ENCODE peak calls at places on chromosome 17, in seven cellular contexts. R is iPS DF 19.7; M is glomerular endothelial cell; A is activated gamma-delta T cell treated with Interleukin-2 at 50 U/mL for 16 hours; S is NCI-H1417; X is effector CD4-positive, alpha-beta T cell; B is HTR-8/SVneo. E is an unnamed sample.

GRCh38 chr17:29430275-29430674 is 40.1 kb downstream of the TAOK1 start:
- DNase-seq in R (no peak), M (no peak), A (no peak), S (no peak), X (no peak), B (no peak), E (no peak)

GRCh38 chr17:14784997-14785696 is 480.0 kb downstream of the PMP22 start:
- DNase-seq in R (no peak), M (no peak), A (peak; percentile 12), S (no peak), X (peak; percentile 14), B (no peak), E (no peak)

GRCh38 chr17:64984776-64985521 is 65.7 kb upstream of the LRRC37A3 start:
- DNase-seq in R (no peak), M (no peak), A (peak; percentile 58), S (no peak), X (peak; percentile 59), B (no peak), E (no peak)

GRCh38 chr17:9226794-9227135 is 205.5 kb downstream of the NTN1 start:
- DNase-seq in R (no peak), M (no peak), A (no peak), S (no peak), X (no peak), B (no peak), E (no peak)

GRCh38 chr17:75135946-75136345 is 4.4 kb upstream of the NT5C start:
- DNase-seq in R (no peak), M (no peak), A (no peak), S (no peak), X (no peak), B (no peak), E (no peak)

GRCh38 chr17:39655105-39655504 is 10.0 kb upstream of the TCAP start:
- DNase-seq in R (no peak), M (no peak), A (no peak), S (no peak), X (no peak), B (no peak), E (no peak)

GRCh38 chr17:75116681-75117080 is 6.9 kb downstream of the ARMC7 start:
- DNase-seq in R (no peak), M (no peak), A (no peak), S (no peak), X (no peak), B (no peak), E (no peak)

GRCh38 chr17:61551255-61551742 is 39.7 kb downstream of the NACA2 start:
- DNase-seq in R (no peak), M (peak; percentile 23), A (no peak), S (peak; percentile 69), X (no peak), B (peak; percentile 76), E (peak; percentile 21)

GRCh38 chr17:18987862-18988545 is 16.6 kb downstream of the FAM83G start:
- DNase-seq in R (no peak), M (no peak), A (no peak), S (no peak), X (no peak), B (no peak), E (no peak)

GRCh38 chr17:64025732-64026294 is 5.4 kb upstream of the ICAM2 start:
- DNase-seq in R (peak; percentile 54), M (no peak), A (peak; percentile 93), S (peak; percentile 67), X (peak; percentile 94), B (peak; percentile 85), E (peak; percentile 58)

GRCh38 chr17:79574108-79574507 is 36.7 kb downstream of the RBFOX3 start:
- DNase-seq in R (no peak), M (no peak), A (no peak), S (no peak), X (no peak), B (no peak), E (no peak)

GRCh38 chr17:69696645-69697044 is 282.1 kb downstream of the MAP2K6 start:
- DNase-seq in R (no peak), M (no peak), A (no peak), S (no peak), X (no peak), B (no peak), E (no peak)

GRCh38 chr17:8480011-8480976 is 44.6 kb downstream of the NDEL1 start:
- DNase-seq in R (no peak), M (no peak), A (no peak), S (no peak), X (no peak), B (no peak), E (no peak)

GRCh38 chr17:59851431-59852375 is 41.0 kb downstream of the TUBD1 start:
- DNase-seq in R (no peak), M (no peak), A (no peak), S (no peak), X (no peak), B (no peak), E (no peak)

GRCh38 chr17:77708049-77708448 is 250.5 kb upstream of the TNRC6C start:
- DNase-seq in R (no peak), M (no peak), A (no peak), S (no peak), X (no peak), B (no peak), E (no peak)

GRCh38 chr17:17171991-17172939 is 33.9 kb downstream of the PLD6 start:
- DNase-seq in R (no peak), M (no peak), A (no peak), S (no peak), X (no peak), B (no peak), E (no peak)

GRCh38 chr17:81323083-81323369 is 27.9 kb upstream of the SLC38A10 start:
- DNase-seq in R (no peak), M (no peak), A (no peak), S (no peak), X (no peak), B (no peak), E (no peak)

GRCh38 chr17:8928347-8928746 is 37.2 kb downstream of the PIK3R5 start:
- DNase-seq in R (no peak), M (no peak), A (no peak), S (no peak), X (no peak), B (no peak), E (no peak)

GRCh38 chr17:76345377-76345945 is 8.3 kb downstream of the PRPSAP1 start:
- DNase-seq in R (no peak), M (no peak), A (no peak), S (no peak), X (no peak), B (no peak), E (no peak)

GRCh38 chr17:75619506-75620431 is 13.5 kb upstream of the SMIM5 start:
- DNase-seq in R (peak; percentile 54), M (no peak), A (no peak), S (peak; percentile 13), X (no peak), B (peak; percentile 61), E (peak; percentile 4)

GRCh38 chr17:43010667-43011308 is 4.2 kb downstream of the IFI35 start:
- DNase-seq in R (no peak), M (no peak), A (no peak), S (no peak), X (no peak), B (no peak), E (no peak)

GRCh38 chr17:9587969-9588656 is 11.7 kb downstream of the CFAP52 start:
- DNase-seq in R (no peak), M (no peak), A (no peak), S (no peak), X (no peak), B (no peak), E (no peak)

GRCh38 chr17:20116683-20117309 is 107.6 kb downstream of the SPECC1 start:
- DNase-seq in R (no peak), M (no peak), A (peak; percentile 49), S (peak; percentile 67), X (peak; percentile 55), B (peak; percentile 63), E (peak; percentile 22)

GRCh38 chr17:40319651-40320550 is 10.9 kb downstream of the RARA start:
- DNase-seq in R (no peak), M (no peak), A (peak; percentile 79), S (no peak), X (peak; percentile 85), B (no peak), E (no peak)

GRCh38 chr17:18187816-18188761 is 4.5 kb downstream of the ALKBH5 start:
- DNase-seq in R (no peak), M (no peak), A (no peak), S (no peak), X (no peak), B (no peak), E (no peak)

GRCh38 chr17:64133546-64134215 is 3.7 kb upstream of the ERN1 start:
- DNase-seq in R (no peak), M (no peak), A (no peak), S (peak; percentile 83), X (no peak), B (peak; percentile 82), E (peak; percentile 74)

GRCh38 chr17:66625321-66625767 is 209.6 kb upstream of the CACNG5 start:
- DNase-seq in R (no peak), M (no peak), A (no peak), S (peak; percentile 62), X (no peak), B (peak; percentile 74), E (peak; percentile 23)

E was measured in NCI-H1092 treated with DMSO at 0.1 percent for 48 hours.